ENCODE peak calls at places on chromosomes 3 and 15, in five cellular contexts. J is DND-41; C is breast epithelium; K is naive thymus-derived CD4-positive, alpha-beta T cell; O is Peyer's patch. D is an unnamed sample. For H3K4me1, the result is how much of the 10 kb centered on the place peaks cover.

GRCh38 chr3:126682046-126682445 is 22.0 kb upstream of the CHCHD6 start:
- DNase-seq in J (no peak), C (no peak), K (no peak), O (no peak), D (no peak)

GRCh38 chr3:158788446-158788845 is 13.4 kb upstream of the MFSD1 start:
- DNase-seq in J (no peak), C (no peak), K (no peak), O (no peak), D (no peak)

GRCh38 chr15:80732148-80732547 is 37.0 kb downstream of the ABHD17C start:
- DNase-seq in J (no peak), C (no peak), K (no peak), O (no peak), D (no peak)

GRCh38 chr3:134883697-134884385 is 88.8 kb downstream of the EPHB1 start:
- DNase-seq in J (no peak), C (no peak), K (no peak), O (no peak), D (no peak)

GRCh38 chr3:153602801-153603200 is 440.8 kb downstream of the RAP2B start:
- DNase-seq in J (no peak), C (no peak), K (no peak), O (no peak), D (no peak)

GRCh38 chr3:87855626-87856025 is 203.2 kb downstream of the CGGBP1 start:
- DNase-seq in J (no peak), C (no peak), K (no peak), O (no peak), D (no peak)

GRCh38 chr15:90877996-90878395 is 6.3 kb upstream of the FES start:
- DNase-seq in J (no peak), C (no peak), K (no peak), O (no peak), D (no peak)

GRCh38 chr3:18223591-18224338 is 201.4 kb downstream of the SATB1 start:
- DNase-seq in J (peak), C (no peak), K (no peak), O (peak), D (no peak)

GRCh38 chr3:144039661-144040060 is 68.0 kb downstream of the DIPK2A start:
- DNase-seq in J (no peak), C (no peak), K (no peak), O (no peak), D (no peak)

GRCh38 chr15:20341901-20342605 is 199.5 kb downstream of the GOLGA6L6 start:
- DNase-seq in J (peak), C (peak), K (peak), O (peak), D (no peak)

GRCh38 chr3:23303601-23304217 is 100.6 kb downstream of the UBE2E2 start:
- DNase-seq in J (no peak), C (no peak), K (no peak), O (no peak), D (no peak)

GRCh38 chr15:93261845-93262244 is 172.8 kb upstream of the RGMA start:
- DNase-seq in J (no peak), C (no peak), K (no peak), O (no peak), D (no peak)

GRCh38 chr3:10570196-10570946 is 65.0 kb upstream of the ATP2B2 start:
- DNase-seq in J (no peak), C (peak), K (no peak), O (no peak), D (no peak)

GRCh38 chr15:98721166-98721565 is 72.8 kb downstream of the IGF1R start:
- DNase-seq in J (no peak), C (no peak), K (no peak), O (no peak), D (no peak)
- H3K27ac ChIP-seq in J (no peak), C (no peak), K (no peak), O (no peak), D (no peak)

GRCh38 chr15:74770211-74770892 is 11.5 kb upstream of the CSK start:
- DNase-seq in J (no peak), C (no peak), K (no peak), O (no peak), D (no peak)

GRCh38 chr15:74775894-74776293 is 6.0 kb upstream of the CSK start:
- DNase-seq in J (no peak), C (no peak), K (no peak), O (no peak), D (no peak)

GRCh38 chr15:74773731-74774252 is 8.1 kb upstream of the CSK start:
- DNase-seq in J (no peak), C (no peak), K (no peak), O (no peak), D (no peak)

GRCh38 chr15:74775132-74775562 is 6.7 kb upstream of the CSK start:
- DNase-seq in J (no peak), C (no peak), K (no peak), O (peak), D (no peak)

DNA sequence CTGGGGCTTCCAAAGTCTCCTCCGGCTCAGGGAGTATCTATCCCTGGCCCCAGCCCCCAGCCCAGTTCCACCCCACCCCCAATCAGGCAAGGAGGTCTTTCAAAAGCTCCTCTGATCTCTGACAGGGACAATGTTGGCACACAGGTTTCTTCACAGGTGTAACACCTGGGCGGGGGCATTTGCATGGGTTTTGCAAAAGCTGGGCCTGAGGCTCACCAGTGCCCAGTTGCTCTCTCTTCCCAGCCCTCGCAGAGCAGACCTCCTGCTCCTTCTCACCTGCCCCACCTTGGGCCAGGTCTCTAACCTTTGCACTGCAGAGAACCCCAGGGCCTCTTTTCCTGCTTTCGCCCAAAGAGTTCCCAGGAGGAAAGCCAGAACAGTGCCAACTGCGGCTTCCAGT is 8.6 kb upstream of the CSK start:
- DNase-seq in J (no peak), C (no peak), K (no peak), O (no peak), D (no peak)
- H3K4me1 ChIP-seq in J (under half), C (under half), K (under half), O (under half), D (under half)

DNA sequence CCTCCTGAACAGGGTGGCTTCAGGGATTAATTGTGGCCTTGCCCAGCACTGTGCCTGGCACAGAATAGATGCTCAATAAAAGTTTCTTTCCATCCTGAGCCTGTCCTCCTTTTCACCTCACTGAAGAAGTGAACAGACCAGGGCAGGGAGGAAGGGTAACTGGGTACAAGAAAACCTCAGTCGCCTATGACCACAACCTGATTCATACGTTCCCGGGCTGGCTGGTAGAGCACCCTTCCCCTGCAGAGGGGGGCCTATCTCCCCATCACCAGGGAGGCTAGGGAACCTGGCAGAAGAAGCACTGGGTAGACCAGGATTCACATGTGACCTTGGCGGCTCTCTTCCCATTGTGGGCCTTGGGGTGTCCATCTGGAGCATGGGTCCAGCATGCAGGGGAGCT is 27.8 kb upstream of the CACNA2D2 start:
- DNase-seq in J (no peak), C (no peak), K (no peak), O (no peak), D (no peak)
- H3K27ac ChIP-seq in J (no peak), C (no peak), K (no peak), O (no peak), D (no peak)

GRCh38 chr3:44069276-44069675 is 172.4 kb upstream of the TOPAZ1 start:
- DNase-seq in J (no peak), C (no peak), K (no peak), O (no peak), D (no peak)

GRCh38 chr3:44065741-44066140 is 175.9 kb upstream of the TOPAZ1 start:
- DNase-seq in J (no peak), C (no peak), K (no peak), O (no peak), D (no peak)

GRCh38 chr3:44068753-44069152 is 172.9 kb upstream of the TOPAZ1 start:
- DNase-seq in J (no peak), C (no peak), K (no peak), O (no peak), D (no peak)

GRCh38 chr3:44066806-44067205 is 174.9 kb upstream of the TOPAZ1 start:
- DNase-seq in J (no peak), C (no peak), K (no peak), O (no peak), D (no peak)

DNA sequence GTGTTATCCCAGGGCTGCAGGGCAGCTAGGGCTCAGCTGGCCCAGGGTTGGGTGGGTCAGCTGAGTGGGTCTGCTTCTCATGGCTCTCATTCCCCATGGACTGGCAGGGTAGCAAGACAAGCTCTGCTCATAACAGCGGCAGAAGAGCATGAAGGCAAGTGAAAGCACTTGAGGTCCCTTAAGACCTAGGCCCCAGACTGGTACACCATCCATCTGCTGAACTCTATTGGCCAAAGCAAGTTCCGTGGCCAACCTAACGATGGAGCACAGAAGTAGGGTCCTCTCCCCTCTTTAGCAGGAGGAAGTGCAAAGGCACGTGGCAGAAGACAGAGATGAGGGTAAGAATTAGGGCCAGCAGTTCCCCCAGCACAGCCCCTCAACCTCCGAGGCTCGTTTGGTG is 174.3 kb upstream of the TOPAZ1 start:
- DNase-seq in J (no peak), C (no peak), K (no peak), O (no peak), D (no peak)
- H3K4me1 ChIP-seq in J (under half), C (under half), K (under half), O (under half), D (under half)